ENCODE peak calls at places on chromosomes 3 and 15, in nine cellular contexts. Z is neural crest cell; J is HFF-Myc; M is A172; G is activated gamma-delta T cell treated with anti-CD3 and anti-CD28 coated beads, Interleukin-2, amount 50 U/mL, for 16 hours; F is cardiac septum; Y is GDM1; E is neural progenitor cell; S is SJSA1. W is an unnamed sample.

GRCh38 chr3:72095521-72095920 is 310.6 kb upstream of the PROK2 start:
- DNase-seq in J (no peak), E (no peak), Z (no peak), M (no peak), Y (no peak), S (no peak), G (no peak), F (no peak), W (no peak)

GRCh38 chr3:39410893-39411292 is 4.4 kb downstream of the RPSA start:
- DNase-seq in Z (no peak), F (no peak), J (no peak), G (no peak), Y (no peak), S (no peak), E (no peak), M (no peak), W (no peak)

GRCh38 chr3:86245360-86245759 is 745.6 kb downstream of the VGLL3 start:
- DNase-seq in J (no peak), Y (no peak), S (no peak), F (no peak), M (no peak), Z (no peak), E (no peak), G (no peak), W (no peak)

GRCh38 chr3:106120334-106120733 is 251.5 kb upstream of the CBLB start:
- DNase-seq in E (no peak), Z (no peak), S (no peak), F (no peak), Y (no peak), J (no peak), G (no peak), M (peak), W (no peak)

GRCh38 chr15:42725331-42725903 is 11.5 kb downstream of the CDAN1 start:
- DNase-seq in S (no peak), J (no peak), G (no peak), Z (no peak), E (no peak), Y (no peak), F (no peak), M (no peak), W (no peak)

GRCh38 chr3:113140876-113141275 is 70.5 kb upstream of the BOC start:
- DNase-seq in Y (peak), E (no peak), M (peak), S (no peak), J (no peak), F (no peak), Z (no peak), G (no peak), W (no peak)

GRCh38 chr15:50067254-50067653 is 51.8 kb downstream of the ATP8B4 start:
- DNase-seq in S (no peak), E (no peak), G (no peak), M (no peak), F (no peak), Y (no peak), Z (no peak), J (no peak), W (no peak)

GRCh38 chr3:170007031-170007663 is 30.6 kb upstream of the GPR160 start:
- DNase-seq in S (no peak), G (no peak), E (no peak), F (peak), J (peak), Y (peak), Z (no peak), M (peak), W (peak)

GRCh38 chr3:187016639-187017345 is 86.5 kb downstream of the ST6GAL1 start:
- DNase-seq in S (no peak), M (no peak), Z (no peak), Y (no peak), G (no peak), J (no peak), F (no peak), E (no peak), W (no peak)

GRCh38 chr15:44468713-44469385 is 41.4 kb downstream of the CTDSPL2 start:
- DNase-seq in M (peak), Z (no peak), G (no peak), Y (no peak), S (no peak), E (no peak), F (no peak), J (peak), W (no peak)

GRCh38 chr3:185057829-185058228 is 95.0 kb downstream of the C3orf70 start:
- DNase-seq in Z (no peak), F (no peak), M (no peak), J (no peak), E (no peak), G (no peak), S (no peak), Y (no peak), W (no peak)

GRCh38 chr3:22485943-22486342 is 717.2 kb upstream of the UBE2E2 start:
- DNase-seq in Z (no peak), G (no peak), M (no peak), Y (no peak), J (no peak), F (no peak), S (no peak), E (no peak), W (no peak)

GRCh38 chr15:59317211-59317610 is 55.5 kb downstream of the MYO1E start:
- DNase-seq in S (no peak), J (no peak), Y (no peak), G (no peak), M (no peak), F (no peak), Z (no peak), E (no peak), W (no peak)

GRCh38 chr3:11091088-11091590 is 63.2 kb upstream of the HRH1 start:
- DNase-seq in Z (no peak), J (no peak), Y (no peak), E (peak), M (no peak), S (no peak), F (no peak), G (no peak), W (no peak)

GRCh38 chr3:192130534-192131132 is 596.7 kb downstream of the FGF12 start:
- DNase-seq in J (peak), E (peak), M (peak), G (no peak), S (peak), F (no peak), Y (no peak), Z (peak), W (no peak)

GRCh38 chr3:45807133-45807532 is 10.8 kb upstream of the SLC6A20 start:
- DNase-seq in F (no peak), E (no peak), Y (no peak), S (no peak), Z (no peak), M (no peak), J (no peak), G (no peak), W (no peak)

GRCh38 chr15:48447657-48448056 is 116.4 kb downstream of the DUT start:
- DNase-seq in M (peak), S (no peak), Z (no peak), J (peak), Y (no peak), G (no peak), F (no peak), E (no peak), W (no peak)

GRCh38 chr3:9399746-9400145 is 2.3 kb downstream of the SETD5 start:
- DNase-seq in E (peak), F (peak), M (peak), G (no peak), S (peak), Y (no peak), Z (peak), J (peak), W (no peak)

GRCh38 chr3:176767385-176767784 is 429.9 kb downstream of the TBL1XR1 start:
- DNase-seq in F (no peak), M (peak), G (no peak), Y (no peak), Z (no peak), J (no peak), E (no peak), S (peak), W (no peak)

GRCh38 chr3:148861277-148861869 is 3.7 kb upstream of the CPA3 start:
- DNase-seq in S (no peak), M (peak), Z (no peak), F (no peak), Y (peak), J (peak), E (peak), G (no peak), W (no peak)

GRCh38 chr3:173789530-173789929 is 392.0 kb downstream of the NLGN1 start:
- DNase-seq in M (no peak), E (no peak), F (no peak), S (no peak), G (no peak), Z (no peak), J (no peak), Y (no peak), W (no peak)

GRCh38 chr3:14303336-14304100 is 98.9 kb upstream of the SLC6A6 start:
- DNase-seq in E (no peak), Y (no peak), S (no peak), F (no peak), J (no peak), Z (no peak), M (no peak), G (no peak), W (no peak)

GRCh38 chr15:101028772-101029438 is 109.7 kb downstream of the LRRK1 start:
- DNase-seq in J (no peak), F (peak), E (no peak), M (no peak), Z (no peak), G (no peak), Y (no peak), S (peak), W (no peak)

GRCh38 chr15:72790302-72790955 is 6.9 kb upstream of the ADPGK start:
- DNase-seq in F (no peak), Z (no peak), S (no peak), Y (no peak), G (no peak), E (no peak), M (no peak), J (no peak), W (no peak)

GRCh38 chr15:58139631-58140522 is 1.7 kb downstream of the AQP9 start:
- DNase-seq in J (no peak), Y (no peak), S (no peak), Z (no peak), E (no peak), M (no peak), F (no peak), G (no peak), W (no peak)

GRCh38 chr3:98954806-98955205 is 53.3 kb upstream of the DCBLD2 start:
- DNase-seq in G (no peak), J (peak), E (no peak), S (no peak), F (no peak), Y (no peak), M (peak), Z (no peak), W (no peak)

GRCh38 chr15:63044645-63045437 is 2.3 kb downstream of the TPM1 start:
- DNase-seq in G (no peak), S (peak), J (no peak), E (peak), M (peak), F (no peak), Z (no peak), Y (no peak), W (no peak)